ENCODE peak calls at places on chromosome 3, in seven cellular contexts. A, L, G, O, M, D and S are unnamed samples.

GRCh38 chr3:149612456-149612855 is 45.4 kb downstream of the WWTR1 start:
- DNase-seq in A (no peak), L (no peak), G (no peak), O (no peak), M (no peak), D (no peak), S (no peak)

GRCh38 chr3:143731776-143732175 is 116.5 kb downstream of the SLC9A9 start:
- DNase-seq in A (no peak), L (peak), G (no peak), O (no peak), M (peak), D (no peak), S (no peak)

GRCh38 chr3:66747688-66748087 is 246.9 kb upstream of the LRIG1 start:
- DNase-seq in A (no peak), L (peak), G (no peak), O (no peak), M (no peak), D (peak), S (no peak)

GRCh38 chr3:79651536-79652065 is 116.2 kb downstream of the ROBO1 start:
- DNase-seq in A (no peak), L (no peak), G (no peak), O (no peak), M (no peak), D (no peak), S (no peak)

GRCh38 chr3:52372822-52373504 is 56.8 kb downstream of the DNAH1 start:
- DNase-seq in A (no peak), L (peak), G (no peak), O (no peak), M (no peak), D (no peak), S (no peak)

GRCh38 chr3:192835818-192836468 is 81.7 kb downstream of the MB21D2 start:
- DNase-seq in A (no peak), L (peak), G (no peak), O (no peak), M (no peak), D (peak), S (no peak)

GRCh38 chr3:141644931-141645330 is 93.2 kb upstream of the RNF7 start:
- DNase-seq in A (peak), L (peak), G (peak), O (peak), M (no peak), D (peak), S (no peak)

GRCh38 chr3:50272911-50273688 is 4.2 kb downstream of the SEMA3B start:
- DNase-seq in A (peak), L (peak), G (peak), O (peak), M (no peak), D (peak), S (no peak)

GRCh38 chr3:32307591-32307990 is 69.1 kb downstream of the CMTM8 start:
- DNase-seq in A (no peak), L (no peak), G (no peak), O (no peak), M (no peak), D (no peak), S (no peak)

GRCh38 chr3:106299300-106300098 is 430.7 kb upstream of the CBLB start:
- DNase-seq in A (no peak), L (peak), G (no peak), O (no peak), M (no peak), D (peak), S (no peak)

GRCh38 chr3:162998205-162998604 is 1501.6 kb downstream of the OTOL1 start:
- DNase-seq in A (no peak), L (no peak), G (no peak), O (no peak), M (no peak), D (no peak), S (no peak)

GRCh38 chr3:122576174-122576940 is 1.1 kb upstream of the PARP15 start:
- DNase-seq in A (no peak), L (peak), G (peak), O (no peak), M (no peak), D (no peak), S (no peak)